ENCODE peak calls at places on chromosomes 12 and 14, in nine cellular contexts. R, E, H, M, J, X, Q, A and Y are unnamed samples.

GRCh38 chr14:96635850-96636249 is 133.7 kb downstream of the PAPOLA start:
- DNase-seq in R (no peak), E (no peak), H (peak; percentile 1), M (peak; percentile 8), J (no peak), X (no peak), Q (no peak), A (no peak), Y (no peak)

GRCh38 chr12:88362439-88362838 is 217.8 kb downstream of the KITLG start:
- DNase-seq in R (no peak), E (no peak), H (no peak), M (no peak), J (no peak), X (no peak), Q (no peak), A (no peak), Y (no peak)

GRCh38 chr12:54701940-54702592 is 53.9 kb upstream of the DCD start:
- DNase-seq in R (no peak), E (no peak), H (peak; percentile 22), M (no peak), J (no peak), X (peak; percentile 16), Q (no peak), A (peak; percentile 8), Y (peak; percentile 13)

GRCh38 chr12:107115119-107115518 is 21.8 kb upstream of the CRY1 start:
- DNase-seq in R (no peak), E (no peak), H (no peak), M (no peak), J (no peak), X (no peak), Q (no peak), A (no peak), Y (no peak)

GRCh38 chr12:124592481-124593160 is 25.2 kb upstream of the NCOR2 start:
- DNase-seq in R (no peak), E (no peak), H (no peak), M (no peak), J (no peak), X (no peak), Q (no peak), A (no peak), Y (no peak)

GRCh38 chr14:101187017-101187815 is 283.7 kb upstream of the RTL1 start:
- DNase-seq in R (no peak), E (no peak), H (peak; percentile 7), M (no peak), J (no peak), X (no peak), Q (no peak), A (no peak), Y (no peak)

GRCh38 chr14:60188115-60188514 is 22.9 kb upstream of the DHRS7 start:
- DNase-seq in R (no peak), E (no peak), H (no peak), M (no peak), J (no peak), X (peak; percentile 19), Q (no peak), A (no peak), Y (no peak)

GRCh38 chr14:42517786-42518530 is 911.3 kb downstream of the LRFN5 start:
- DNase-seq in R (no peak), E (no peak), H (no peak), M (no peak), J (no peak), X (no peak), Q (no peak), A (no peak), Y (no peak)

GRCh38 chr12:26750531-26751171 is 82.3 kb downstream of the ITPR2 start:
- DNase-seq in R (no peak), E (no peak), H (no peak), M (no peak), J (no peak), X (no peak), Q (no peak), A (no peak), Y (no peak)

GRCh38 chr14:95156765-95157194 is 549 bp downstream of the DICER1 start:
- DNase-seq in R (peak; percentile 17), E (peak; percentile 16), H (no peak), M (peak; percentile 23), J (no peak), X (no peak), Q (peak; percentile 74), A (peak; percentile 26), Y (peak; percentile 41)

GRCh38 chr14:106844608-106845285 is 1318.4 kb downstream of the TMEM121 start:
- DNase-seq in R (peak; percentile 49), E (peak; percentile 49), H (peak; percentile 58), M (peak; percentile 83), J (no peak), X (no peak), Q (peak; percentile 89), A (peak; percentile 59), Y (peak; percentile 22)